ENCODE peak calls at places on chromosomes 2 and 18, in five cellular contexts. R, A, S, N and P are unnamed samples.

GRCh38 chr2:233831011-233831721 is 23.2 kb downstream of the HJURP start:
- DNase-seq in R (no peak), A (no peak), S (no peak), N (no peak), P (no peak)

GRCh38 chr2:144470334-144470733 is 49.6 kb downstream of the ZEB2 start:
- DNase-seq in R (no peak), A (no peak), S (no peak), N (no peak), P (no peak)

GRCh38 chr18:36527740-36528455 is 230.4 kb downstream of the FHOD3 start:
- DNase-seq in R (no peak), A (peak; percentile 12), S (no peak), N (no peak), P (no peak)

GRCh38 chr2:54496920-54497319 is 40.8 kb downstream of the SPTBN1 start:
- DNase-seq in R (no peak), A (no peak), S (no peak), N (no peak), P (no peak)

GRCh38 chr2:58204195-58204959 is 36.7 kb downstream of the FANCL start:
- DNase-seq in R (no peak), A (no peak), S (peak; percentile 16), N (no peak), P (no peak)

GRCh38 chr2:23122681-23123080 is 262.3 kb upstream of the KLHL29 start:
- DNase-seq in R (no peak), A (peak; percentile 46), S (no peak), N (no peak), P (no peak)

GRCh38 chr2:125004091-125004800 is 979.2 kb downstream of the CNTNAP5 start:
- DNase-seq in R (no peak), A (no peak), S (no peak), N (no peak), P (no peak)

GRCh38 chr2:155872396-155872795 is 460.1 kb downstream of the NR4A2 start:
- DNase-seq in R (no peak), A (no peak), S (no peak), N (no peak), P (no peak)

GRCh38 chr2:29074401-29074800 is at the start of gene PCARE:
- DNase-seq in R (no peak), A (no peak), S (no peak), N (no peak), P (no peak)